ENCODE peak calls at places on chromosomes 6 and 20, in four cellular contexts. W is GM06990, Z is coronary artery, N is fibroblast of lung. Y is an unnamed sample.

GRCh38 chr6:16503919-16504554 is 257.2 kb downstream of the ATXN1 start:
- DNase-seq in W (peak; percentile 69), Z (no peak), N (no peak), Y (no peak)

GRCh38 chr20:32271620-32272019 is 5.8 kb upstream of the KIF3B start:
- DNase-seq in W (no peak), Z (no peak), N (no peak), Y (no peak)

GRCh38 chr6:123640567-123641187 is 3.9 kb upstream of the TRDN start:
- DNase-seq in W (no peak), Z (no peak), N (no peak), Y (no peak)

GRCh38 chr20:61933951-61934715 is 131.5 kb downstream of the TAF4 start:
- DNase-seq in W (no peak), Z (no peak), N (no peak), Y (peak; percentile 60)

GRCh38 chr6:4459032-4459431 is 317.2 kb upstream of the CDYL start:
- DNase-seq in W (no peak), Z (no peak), N (peak; percentile 71), Y (no peak)

GRCh38 chr6:130524552-130524951 is 158.7 kb downstream of the TMEM200A start:
- DNase-seq in W (no peak), Z (no peak), N (no peak), Y (no peak)

GRCh38 chr6:27752038-27752885 is 159.9 kb downstream of the OR2B2 start:
- DNase-seq in W (peak; percentile 63), Z (no peak), N (peak; percentile 84), Y (peak; percentile 40)

GRCh38 chr6:4647414-4648365 is 128.5 kb upstream of the CDYL start:
- DNase-seq in W (peak; percentile 13), Z (peak; percentile 80), N (peak; percentile 82), Y (peak; percentile 74)

GRCh38 chr6:20582586-20583446 is 48.6 kb downstream of the CDKAL1 start:
- DNase-seq in W (no peak), Z (no peak), N (no peak), Y (no peak)

GRCh38 chr6:33904050-33904827 is 100.4 kb upstream of the MLN start:
- DNase-seq in W (peak; percentile 75), Z (no peak), N (no peak), Y (no peak)

GRCh38 chr6:40378071-40378724 is 209.0 kb downstream of the LRFN2 start:
- DNase-seq in W (no peak), Z (no peak), N (no peak), Y (no peak)

GRCh38 chr20:8790442-8791074 is 278.3 kb upstream of the PLCB4 start:
- DNase-seq in W (no peak), Z (no peak), N (peak; percentile 70), Y (no peak)

GRCh38 chr6:30156262-30156599 is 4.8 kb downstream of the TRIM10 start:
- DNase-seq in W (no peak), Z (no peak), N (peak; percentile 26), Y (peak; percentile 54)

GRCh38 chr6:109019911-109020310 is 74.7 kb downstream of the SESN1 start:
- DNase-seq in W (no peak), Z (no peak), N (no peak), Y (no peak)

GRCh38 chr6:165983112-165984072 is 184.3 kb downstream of the TBXT start:
- DNase-seq in W (no peak), Z (no peak), N (no peak), Y (no peak)

GRCh38 chr6:38542031-38542430 is 97.7 kb downstream of the BTBD9 start:
- DNase-seq in W (no peak), Z (no peak), N (peak; percentile 89), Y (no peak)

GRCh38 chr20:62782893-62783278 is 13.4 kb upstream of the MRGBP start:
- DNase-seq in W (no peak), Z (no peak), N (no peak), Y (no peak)

GRCh38 chr6:31578461-31579118 is 3.2 kb downstream of the TNF start:
- DNase-seq in W (no peak), Z (no peak), N (no peak), Y (no peak)

GRCh38 chr20:6583134-6583738 is 184.2 kb upstream of the BMP2 start:
- DNase-seq in W (no peak), Z (no peak), N (peak; percentile 75), Y (no peak)

GRCh38 chr6:154567695-154568220 is 57.3 kb upstream of the CNKSR3 start:
- DNase-seq in W (no peak), Z (no peak), N (no peak), Y (no peak)

DNA sequence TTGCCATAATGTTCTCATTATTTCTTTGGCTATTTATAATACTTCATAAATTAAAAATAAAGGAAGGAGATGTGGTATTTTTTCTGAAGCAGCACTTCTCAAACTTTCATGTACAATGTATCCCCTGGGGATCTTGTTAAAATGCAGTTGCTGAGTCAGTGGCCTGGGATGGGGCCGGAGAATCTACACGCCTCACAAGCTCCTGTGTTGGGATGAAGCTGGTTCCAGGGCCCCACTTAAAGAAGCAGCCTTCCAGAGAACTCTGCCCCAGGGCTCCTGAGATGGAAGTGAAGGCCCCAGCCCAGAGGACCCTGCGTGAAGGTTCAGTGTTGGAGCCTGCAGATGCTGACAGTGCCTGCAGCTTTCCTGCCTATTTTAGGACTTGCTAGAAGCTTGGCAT is 40.1 kb upstream of the SLC23A2 start:
- DNase-seq in W (peak; percentile 10), Z (no peak), N (peak; percentile 25), Y (no peak)
- H3K4me3 ChIP-seq in W (no peak overlapping the region), Z (no peak overlapping the region), N (no peak overlapping the region), Y (no peak overlapping the region)

DNA sequence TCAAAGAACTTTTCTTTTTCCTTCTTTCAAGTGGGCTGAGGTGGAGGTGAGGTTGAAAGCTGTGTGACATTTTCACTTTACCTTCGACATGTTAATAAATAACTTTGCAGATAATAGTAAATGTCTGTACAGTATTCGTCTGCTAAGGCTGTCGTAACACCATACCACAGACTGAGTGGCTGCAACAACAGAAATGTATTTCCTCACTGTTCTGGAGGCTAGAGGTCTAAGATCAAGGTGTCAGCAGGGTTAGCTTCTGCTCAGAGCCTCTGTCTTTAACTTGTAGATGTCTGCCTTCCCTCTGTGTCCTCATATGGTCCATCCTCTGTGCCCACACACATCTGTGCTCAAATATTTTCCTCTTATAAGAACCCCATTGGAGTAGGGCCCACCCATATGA is 14.9 kb downstream of the PHACTR2 start:
- DNase-seq in W (no peak), Z (no peak), N (peak; percentile 49), Y (no peak)
- H3K4me3 ChIP-seq in W (no peak overlapping the region), Z (peak overlapping the region; percentile 27), N (peak overlapping the region; percentile 18), Y (no peak overlapping the region)

DNA sequence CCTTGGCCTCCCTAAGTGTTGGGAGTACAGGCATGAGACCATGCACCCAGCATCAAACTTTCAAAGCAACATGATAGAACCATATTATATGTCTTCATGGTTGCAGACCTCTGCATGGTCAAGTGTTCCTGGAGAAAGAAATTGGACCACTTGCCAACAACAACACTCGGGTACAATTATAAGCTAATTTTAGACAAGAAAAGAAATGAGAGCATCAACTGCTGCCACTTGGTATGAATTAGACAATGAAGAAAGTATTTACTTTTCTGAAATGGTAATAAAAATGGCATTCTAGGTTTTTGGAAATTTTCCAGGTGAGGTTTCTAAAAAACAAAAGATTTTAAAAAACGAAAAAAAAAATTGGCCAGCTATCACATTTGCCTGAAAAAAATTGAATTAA is 7.7 kb upstream of the PM20D2 start:
- DNase-seq in W (no peak), Z (no peak), N (no peak), Y (no peak)
- H3K4me3 ChIP-seq in W (no peak overlapping the region), Z (no peak overlapping the region), N (no peak overlapping the region), Y (no peak overlapping the region)

GRCh38 chr6:35021014-35021413 is 120.1 kb downstream of the TCP11 start:
- DNase-seq in W (no peak), Z (no peak), N (peak; percentile 9), Y (peak; percentile 53)
- H3K4me3 ChIP-seq in W (no peak overlapping the region), Z (peak overlapping the region; percentile 78), N (no peak overlapping the region), Y (peak overlapping the region; percentile 22)